ENCODE peak calls at places on chromosome 22, in four cellular contexts. N is adrenal gland, S is breast epithelium, Z is heart left ventricle. D is an unnamed sample.

GRCh38 chr22:24429411-24430365 is 2.3 kb downstream of the ADORA2A start:
- DNase-seq in Z (peak; percentile 85), N (peak; percentile 73), S (no peak), D (no peak)

GRCh38 chr22:17633217-17633997 is 4.9 kb upstream of the ATP6V1E1 start:
- DNase-seq in S (peak; percentile 53), N (peak; percentile 67), Z (no peak), D (no peak)

GRCh38 chr22:20237480-20238440 is 30.4 kb downstream of the RTN4R start:
- DNase-seq in Z (no peak), S (no peak), N (no peak), D (no peak)

GRCh38 chr22:50105529-50106100 is 15.8 kb downstream of the MOV10L1 start:
- DNase-seq in S (no peak), Z (no peak), N (no peak), D (no peak)

GRCh38 chr22:22410121-22410520 is 98.4 kb downstream of the ZNF280B start:
- DNase-seq in N (no peak), Z (peak; percentile 88), S (no peak), D (peak; percentile 14)

GRCh38 chr22:27299181-27300085 is 502.1 kb downstream of the MN1 start:
- DNase-seq in S (no peak), N (no peak), Z (no peak), D (no peak)

GRCh38 chr22:34917239-34917638 is 148.7 kb upstream of the ISX start:
- DNase-seq in N (no peak), S (no peak), Z (no peak), D (no peak)

GRCh38 chr22:41217553-41218157 is 12.5 kb downstream of the L3MBTL2 start:
- DNase-seq in Z (peak; percentile 79), S (peak; percentile 35), N (peak; percentile 84), D (peak; percentile 72)

GRCh38 chr22:30362632-30363281 is 6.0 kb downstream of the CCDC157 start:
- DNase-seq in N (no peak), Z (no peak), S (no peak), D (no peak)

GRCh38 chr22:19524170-19525115 is at the start of gene CLDN5:
- DNase-seq in Z (peak; percentile 84), S (no peak), N (peak; percentile 64), D (no peak)

GRCh38 chr22:46726066-46726985 is 11.7 kb downstream of the CERK start:
- DNase-seq in N (no peak), Z (no peak), S (no peak), D (no peak)

GRCh38 chr22:18031670-18032454 is 7.5 kb upstream of the MICAL3 start:
- DNase-seq in S (peak; percentile 84), Z (no peak), N (no peak), D (no peak)

GRCh38 chr22:23525510-23525909 is 54.6 kb downstream of the IGLL1 start:
- DNase-seq in S (no peak), Z (peak; percentile 44), N (no peak), D (no peak)

GRCh38 chr22:33329398-33329797 is 271.2 kb upstream of the SYN3 start:
- DNase-seq in N (no peak), S (no peak), Z (no peak), D (no peak)

GRCh38 chr22:46087816-46088277 is 62.5 kb upstream of the PPARA start:
- DNase-seq in S (peak; percentile 85), Z (peak; percentile 94), N (peak; percentile 97), D (peak; percentile 93)

GRCh38 chr22:46149493-46149997 is 781 bp upstream of the PPARA start:
- DNase-seq in Z (peak; percentile 83), S (no peak), N (peak; percentile 74), D (peak; percentile 57)

GRCh38 chr22:31626427-31627150 is 35.4 kb downstream of the PISD start:
- DNase-seq in N (peak; percentile 70), S (no peak), Z (no peak), D (no peak)

GRCh38 chr22:41620646-41621098 is at the start of gene DESI1:
- DNase-seq in S (no peak), Z (no peak), N (no peak), D (peak; percentile 24)

GRCh38 chr22:49718396-49718795 is 109.3 kb downstream of the BRD1 start:
- DNase-seq in S (no peak), Z (no peak), N (no peak), D (no peak)

GRCh38 chr22:41587347-41587723 is 2.3 kb downstream of the PMM1 start:
- DNase-seq in Z (no peak), S (no peak), N (no peak), D (no peak)

GRCh38 chr22:31627223-31627731 is 34.7 kb downstream of the PISD start:
- DNase-seq in Z (no peak), N (peak; percentile 85), S (no peak), D (no peak)

GRCh38 chr22:30008401-30008800 is 71.9 kb upstream of the HORMAD2 start:
- DNase-seq in Z (no peak), S (no peak), N (no peak), D (no peak)

GRCh38 chr22:26975381-26975780 is 318.0 kb downstream of the MIAT start:
- DNase-seq in Z (no peak), S (no peak), N (no peak), D (no peak)

GRCh38 chr22:32475428-32476010 is 908 bp downstream of the FBXO7 start:
- DNase-seq in N (peak; percentile 71), S (peak; percentile 30), Z (no peak), D (no peak)

GRCh38 chr22:47380692-47381091 is 618.2 kb downstream of the TBC1D22A start:
- DNase-seq in N (no peak), S (no peak), Z (peak; percentile 16), D (no peak)

GRCh38 chr22:31790240-31790639 is 36.4 kb downstream of the DEPDC5 start:
- DNase-seq in S (no peak), N (no peak), Z (no peak), D (no peak)

GRCh38 chr22:42294034-42294985 is 23.9 kb upstream of the TCF20 start:
- DNase-seq in Z (no peak), S (no peak), N (peak; percentile 66), D (no peak)

GRCh38 chr22:36252754-36253522 is at the start of gene APOL1:
- DNase-seq in N (peak; percentile 68), S (no peak), Z (no peak), D (peak; percentile 45)

DNA sequence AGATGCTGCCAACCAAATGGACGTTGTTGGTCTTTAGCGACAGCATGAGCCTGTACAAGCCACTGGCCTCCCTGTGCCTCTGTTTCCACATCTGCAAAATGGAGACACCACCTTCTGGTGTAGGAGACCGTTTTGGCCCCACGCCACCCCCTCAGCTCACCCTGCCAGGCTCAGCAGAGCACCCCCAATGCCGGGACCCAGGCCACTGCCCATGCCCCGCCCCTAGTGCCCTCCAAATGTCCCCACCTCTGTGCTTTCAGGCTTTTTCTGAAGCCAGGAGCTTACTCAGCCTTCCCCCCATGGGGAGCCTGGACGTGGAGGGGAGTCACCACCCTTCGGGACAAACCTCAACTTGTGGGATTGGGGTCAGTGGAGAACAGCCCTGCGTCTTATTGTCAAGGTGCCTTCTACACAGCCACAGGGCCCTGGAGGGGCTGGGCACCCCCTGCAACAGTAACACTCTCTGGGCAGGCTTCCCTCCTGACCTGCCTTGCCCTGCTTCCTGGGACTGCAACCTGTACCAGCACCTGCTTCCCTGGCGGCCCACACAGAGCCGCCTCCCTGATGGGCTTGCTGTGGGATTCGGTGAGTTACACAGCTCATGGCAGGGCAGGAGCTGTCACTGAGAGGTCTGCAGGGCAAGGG is 24.6 kb upstream of the RTL6 start:
- DNase-seq in S (no peak), N (peak; percentile 41), Z (no peak), D (no peak)
- H3K4me1 ChIP-seq in S (no peaks in the 10 kb centered on the region), N (no peaks in the 10 kb centered on the region), Z (no peaks in the 10 kb centered on the region), D (no peaks in the 10 kb centered on the region)

GRCh38 chr22:43893266-43893665 is 1.5 kb upstream of the PNPLA5 start:
- DNase-seq in N (no peak), S (no peak), Z (no peak), D (no peak)
- H3K4me1 ChIP-seq in N (no peaks in the 10 kb centered on the region), S (no peaks in the 10 kb centered on the region), Z (no peaks in the 10 kb centered on the region), D (no peaks in the 10 kb centered on the region)

DNA sequence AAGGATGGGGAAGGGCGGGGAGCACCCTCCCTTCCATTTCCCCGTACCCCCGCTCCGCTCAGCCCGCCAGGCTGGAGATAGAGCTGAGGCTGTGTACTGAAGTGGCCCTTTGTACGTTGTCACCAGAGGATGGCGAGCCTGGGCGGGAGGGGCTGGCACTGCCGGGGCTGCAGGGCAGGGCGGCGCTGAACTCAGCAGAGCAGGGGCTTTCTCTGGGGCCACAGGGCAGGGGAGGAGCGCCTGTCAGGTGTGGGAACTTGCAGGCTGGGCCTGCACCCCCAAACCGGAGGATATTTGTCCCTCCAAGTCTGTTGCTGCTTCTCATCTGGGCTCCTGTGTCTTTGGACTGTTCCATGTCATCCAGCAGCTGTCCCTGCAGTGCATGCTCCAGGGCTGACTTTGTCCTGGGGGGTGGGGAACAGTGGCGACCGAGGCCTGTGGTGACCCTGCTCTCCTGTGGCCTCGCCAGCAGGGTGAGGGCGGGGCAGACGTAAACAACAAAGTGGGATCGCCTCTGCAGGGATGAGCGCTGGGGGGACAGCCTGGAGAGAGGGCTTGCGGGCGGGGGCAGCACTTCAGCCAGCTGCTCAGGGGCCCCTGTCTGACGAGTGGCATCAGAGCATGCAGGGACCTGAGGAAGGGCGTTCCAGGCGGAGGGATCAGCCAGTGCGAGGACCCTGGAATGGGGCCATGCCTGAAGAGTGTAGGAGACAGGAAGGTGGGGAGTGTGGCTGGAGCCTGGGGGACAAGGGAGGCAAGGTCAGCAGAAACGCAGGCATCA is 13.1 kb downstream of the MGAT3 start:
- DNase-seq in N (no peak), Z (no peak), S (no peak), D (no peak)
- H3K4me1 ChIP-seq in N (peaks cover 21% of the 10 kb centered on the region), Z (peaks cover 35% of the 10 kb centered on the region), S (no peaks in the 10 kb centered on the region), D (peaks cover 85% of the 10 kb centered on the region)

GRCh38 chr22:38034278-38034882 is 22.8 kb upstream of the PICK1 start:
- DNase-seq in Z (peak; percentile 86), S (peak; percentile 86), N (peak; percentile 92), D (peak; percentile 57)
- H3K4me1 ChIP-seq in Z (peaks cover 3% of the 10 kb centered on the region), S (peaks cover 34% of the 10 kb centered on the region), N (peaks cover 20% of the 10 kb centered on the region), D (peaks cover 98% of the 10 kb centered on the region)

D was measured in tibial nerve.